ENCODE peak calls at places on chromosome 3, in seven cellular contexts. K is NCI-H2029 treated with DMSO at 0.1 percent for 48 hours, D is neural crest cell, U is left lung, H is HT1080, T is midbrain, B is uterus. O is an unnamed sample.

GRCh38 chr3:63960048-63960711 is 48.0 kb upstream of the SCAANT1 start:
- DNase-seq in K (no peak), D (no peak), U (no peak), H (peak; percentile 83), T (peak; percentile 26), B (peak; percentile 42), O (peak; percentile 78)

GRCh38 chr3:196016485-196016884 is 65.4 kb downstream of the TFRC start:
- DNase-seq in K (no peak), D (no peak), U (no peak), H (peak; percentile 89), T (no peak), B (no peak), O (peak; percentile 71)

GRCh38 chr3:192747746-192748145 is 20.4 kb upstream of the FGF12 start:
- DNase-seq in K (no peak), D (no peak), U (no peak), H (no peak), T (peak; percentile 64), B (no peak), O (no peak)

GRCh38 chr3:155242342-155242741 is 51.1 kb downstream of the STRIT1 start:
- DNase-seq in K (no peak), D (no peak), U (no peak), H (no peak), T (no peak), B (no peak), O (no peak)

GRCh38 chr3:13348671-13349396 is 71.3 kb downstream of the NUP210 start:
- DNase-seq in K (no peak), D (no peak), U (peak; percentile 43), H (no peak), T (no peak), B (no peak), O (no peak)

GRCh38 chr3:95289295-95289694 is 1226.4 kb downstream of the NSUN3 start:
- DNase-seq in K (no peak), D (no peak), U (no peak), H (no peak), T (no peak), B (no peak), O (no peak)

GRCh38 chr3:38029400-38030125 is at the start of gene PLCD1:
- DNase-seq in K (no peak), D (peak; percentile 65), U (peak; percentile 93), H (no peak), T (peak; percentile 52), B (peak; percentile 80), O (no peak)

GRCh38 chr3:159828542-159828943 is 160.1 kb upstream of the IL12A start:
- DNase-seq in K (peak; percentile 70), D (no peak), U (no peak), H (peak; percentile 64), T (peak; percentile 64), B (no peak), O (peak; percentile 71)

GRCh38 chr3:183895296-183895695 is 10.6 kb upstream of the PARL start:
- DNase-seq in K (peak; percentile 37), D (no peak), U (no peak), H (peak; percentile 71), T (peak; percentile 37), B (no peak), O (peak; percentile 60)

GRCh38 chr3:194196876-194197275 is 60.9 kb downstream of the HES1 start:
- DNase-seq in K (no peak), D (no peak), U (no peak), H (peak; percentile 42), T (no peak), B (no peak), O (peak; percentile 11)

GRCh38 chr3:73461582-73461981 is 163.2 kb downstream of the PDZRN3 start:
- DNase-seq in K (no peak), D (no peak), U (no peak), H (no peak), T (no peak), B (peak; percentile 38), O (no peak)

GRCh38 chr3:66452247-66453040 is 48.4 kb downstream of the LRIG1 start:
- DNase-seq in K (no peak), D (no peak), U (no peak), H (no peak), T (peak; percentile 48), B (peak; percentile 56), O (no peak)

GRCh38 chr3:98058244-98058960 is 23.3 kb upstream of the GABRR3 start:
- DNase-seq in K (no peak), D (no peak), U (no peak), H (no peak), T (no peak), B (no peak), O (no peak)

GRCh38 chr3:4426782-4427344 is 40.2 kb downstream of the SUMF1 start:
- DNase-seq in K (no peak), D (no peak), U (no peak), H (peak; percentile 85), T (no peak), B (no peak), O (peak; percentile 82)

GRCh38 chr3:70231224-70231623 is 81.2 kb downstream of the MDFIC2 start:
- DNase-seq in K (no peak), D (no peak), U (no peak), H (no peak), T (no peak), B (no peak), O (no peak)

O was measured in MCF 10A.